ENCODE peak calls at places on chromosomes 3 and 15, in six cellular contexts. N is GM12891, A is HepG2, V is GM12878, U is K562, S is H1. O is an unnamed sample.

GRCh38 chr3:7381741-7382140 is 520.8 kb downstream of the GRM7 start:
- DNase-seq in U (no peak), V (no peak), N (no peak), A (no peak), S (no peak), O (no peak)

GRCh38 chr15:57969355-57969754 is 96.2 kb downstream of the ALDH1A2 start:
- DNase-seq in V (no peak), N (no peak), S (no peak), A (no peak), U (no peak), O (no peak)

GRCh38 chr3:150925751-150926201 is 20.5 kb upstream of the MINDY4B start:
- DNase-seq in V (no peak), S (peak), A (peak), U (peak), N (peak), O (peak)

GRCh38 chr15:100690032-100690785 is 87.8 kb downstream of the ASB7 start:
- DNase-seq in A (no peak), N (no peak), V (no peak), U (no peak), S (no peak), O (no peak)

GRCh38 chr3:191051037-191051436 is 148.0 kb upstream of the OSTN start:
- DNase-seq in A (peak), S (no peak), V (no peak), N (no peak), U (no peak), O (no peak)

GRCh38 chr3:117404756-117405155 is 695.2 kb downstream of the TUSC7 start:
- DNase-seq in N (no peak), U (no peak), A (no peak), S (no peak), V (no peak), O (no peak)

GRCh38 chr3:101779808-101780366 is 876 bp downstream of the NXPE3 start:
- DNase-seq in U (no peak), V (no peak), A (no peak), N (no peak), S (no peak), O (no peak)

GRCh38 chr3:81531256-81531655 is 230.2 kb downstream of the GBE1 start:
- DNase-seq in S (no peak), V (no peak), A (no peak), U (no peak), N (no peak), O (no peak)

GRCh38 chr3:136473716-136474326 is 223.7 kb downstream of the PCCB start:
- DNase-seq in S (no peak), N (no peak), V (no peak), U (no peak), A (no peak), O (no peak)

GRCh38 chr3:2706144-2706835 is 403.9 kb downstream of the IL5RA start:
- DNase-seq in V (no peak), A (no peak), N (no peak), U (no peak), S (no peak), O (no peak)

GRCh38 chr3:156416846-156417581 is 137.9 kb downstream of the SSR3 start:
- DNase-seq in S (no peak), U (no peak), A (no peak), V (no peak), N (no peak), O (no peak)

GRCh38 chr3:108518895-108519294 is 8.5 kb upstream of the MYH15 start:
- DNase-seq in A (no peak), S (no peak), U (no peak), N (no peak), V (no peak), O (no peak)

GRCh38 chr15:45402955-45403892 is 24.9 kb upstream of the GATM start:
- DNase-seq in U (peak), A (no peak), N (peak), S (peak), V (no peak), O (peak)

GRCh38 chr3:122760457-122761271 is 33.0 kb downstream of the HSPBAP1 start:
- DNase-seq in S (peak), V (no peak), U (no peak), N (no peak), A (no peak), O (no peak)

GRCh38 chr15:40313531-40314398 is 6.0 kb upstream of the PLCB2 start:
- DNase-seq in S (no peak), U (no peak), A (peak), N (no peak), V (no peak), O (no peak)
- TF ChIP-seq TAF1 in S (no peak), U (no peak), A (no peak), N (no peak), V (no peak), O (no peak)

GRCh38 chr3:48656061-48656840 is 6.4 kb downstream of the CELSR3 start:
- DNase-seq in V (no peak), N (peak), U (no peak), A (peak), S (peak), O (peak)
- TF ChIP-seq POLR2A in V (peak), N (no peak), U (no peak), A (no peak), S (peak), O (no peak)

DNA sequence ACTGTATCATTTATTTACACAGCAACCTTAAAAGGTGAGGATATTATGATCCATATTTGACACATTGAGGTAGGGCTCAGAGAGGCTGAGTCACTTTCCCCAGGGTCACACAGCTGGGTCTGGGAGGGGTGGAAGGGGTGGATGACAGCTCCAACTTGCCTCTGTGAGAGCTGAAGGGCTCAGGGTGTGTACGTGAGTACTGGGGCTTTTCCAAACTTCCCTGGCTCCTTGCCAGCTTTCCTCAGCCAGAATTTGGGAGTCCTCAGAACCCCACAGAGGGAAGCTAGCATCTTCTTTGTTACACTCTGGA is 58.3 kb upstream of the SLC6A11 start:
- DNase-seq in A (no peak), S (no peak), V (no peak), N (no peak), U (no peak), O (no peak)
- TF ChIP-seq TAF1 in A (no peak), S (no peak), V (no peak), N (no peak), U (no peak), O (no peak)

DNA sequence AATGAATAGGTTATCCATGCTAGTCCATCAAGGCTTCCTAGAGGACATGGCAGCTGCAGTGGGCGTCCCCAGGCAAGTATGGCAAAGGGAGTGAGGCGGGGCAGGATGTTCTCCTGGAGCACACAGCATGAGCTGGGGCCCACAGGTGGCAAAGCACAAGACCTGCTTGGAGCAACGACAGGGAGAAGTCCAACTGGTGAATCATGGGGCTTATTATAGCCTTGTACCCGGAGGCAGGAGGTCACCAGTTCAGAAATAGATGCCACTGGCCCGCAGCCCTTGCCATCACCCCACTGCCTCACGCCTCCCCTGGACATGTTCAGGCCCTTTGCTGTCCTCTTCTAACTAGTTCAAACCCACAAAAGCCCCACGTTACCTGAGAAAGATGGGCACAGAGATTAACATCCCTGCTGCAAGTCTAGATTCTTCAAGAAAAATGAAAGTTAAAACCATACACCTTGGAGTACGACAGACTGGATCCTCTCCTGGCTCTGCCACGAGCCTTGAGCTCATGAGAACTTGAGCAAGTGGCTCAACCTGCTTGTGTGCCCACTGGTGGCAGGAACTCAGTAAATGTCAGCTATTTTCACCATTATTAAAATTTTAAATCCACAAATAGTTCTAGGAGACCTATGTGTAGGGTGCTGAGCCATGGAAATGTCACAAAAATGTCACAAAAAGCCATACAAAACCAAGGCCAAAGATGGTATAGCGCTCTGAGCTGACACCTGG is 1.8 kb upstream of the SRGAP3 start:
- DNase-seq in U (no peak), A (no peak), V (no peak), S (no peak), N (no peak), O (no peak)
- TF ChIP-seq POLR2A in U (no peak), A (no peak), V (no peak), S (no peak), N (no peak), O (no peak)

O was measured in GM12892.